ENCODE peak calls at places on chromosome 4, in six cellular contexts. O is KG1; G is GM04503; R is HT1080; P is GM18507; Y is stimulated activated naive CD8-positive, alpha-beta T cell treated with anti-CD3 and anti-CD28 coated beads, Interleukin-15, Interleukin-2, amounts not matched to agents 100 U/mL and 50 U/mL, for 24 hours. N is an unnamed sample.

GRCh38 chr4:21697583-21697982 is 251.0 kb downstream of the KCNIP4 start:
- DNase-seq in R (peak), Y (no peak), P (no peak), O (no peak), G (no peak), N (no peak)

GRCh38 chr4:79472693-79473552 is 64.9 kb upstream of the GK2 start:
- DNase-seq in P (no peak), O (no peak), R (no peak), G (no peak), Y (no peak), N (no peak)

GRCh38 chr4:136650541-136651277 is 881.6 kb downstream of the PCDH18 start:
- DNase-seq in P (no peak), G (no peak), R (peak), O (no peak), Y (no peak), N (no peak)

GRCh38 chr4:140106277-140106842 is 47.6 kb downstream of the MAML3 start:
- DNase-seq in Y (no peak), R (no peak), O (no peak), P (no peak), G (no peak), N (no peak)

GRCh38 chr4:173763374-173763773 is 233.3 kb upstream of the HAND2 start:
- DNase-seq in G (no peak), O (no peak), P (no peak), R (peak), Y (no peak), N (no peak)

GRCh38 chr4:38499101-38499500 is 164.9 kb upstream of the KLF3 start:
- DNase-seq in O (no peak), R (no peak), G (no peak), P (no peak), Y (no peak), N (no peak)

GRCh38 chr4:52869656-52870055 is 7.5 kb downstream of the RASL11B start:
- DNase-seq in Y (no peak), P (no peak), O (no peak), R (no peak), G (no peak), N (no peak)

GRCh38 chr4:148831945-148832344 is 389.7 kb upstream of the NR3C2 start:
- DNase-seq in G (peak), Y (no peak), P (no peak), O (no peak), R (peak), N (peak)

GRCh38 chr4:167020410-167020809 is 213.9 kb downstream of the SPOCK3 start:
- DNase-seq in O (no peak), R (no peak), G (no peak), P (no peak), Y (no peak), N (no peak)

GRCh38 chr4:172998527-172999469 is 169.8 kb upstream of the GALNT7 start:
- DNase-seq in Y (no peak), O (no peak), G (no peak), P (no peak), R (peak), N (no peak)

GRCh38 chr4:7192252-7193039 is at the start of gene SORCS2:
- DNase-seq in Y (peak), G (no peak), O (no peak), P (peak), R (peak), N (no peak)

GRCh38 chr4:101678180-101678579 is 112.3 kb upstream of the BANK1 start:
- DNase-seq in R (peak), Y (no peak), G (no peak), P (no peak), O (no peak), N (peak)

GRCh38 chr4:184147858-184148799 is 69.5 kb downstream of the ENPP6 start:
- DNase-seq in G (no peak), O (no peak), R (no peak), Y (no peak), P (no peak), N (no peak)

GRCh38 chr4:138405439-138405838 is 163.3 kb upstream of the SLC7A11 start:
- DNase-seq in G (no peak), R (peak), Y (no peak), P (no peak), O (no peak), N (no peak)

GRCh38 chr4:121358473-121358872 is 22.3 kb downstream of the QRFPR start:
- DNase-seq in G (peak), P (no peak), Y (no peak), O (no peak), R (peak), N (peak)

GRCh38 chr4:6134612-6135220 is 65.6 kb downstream of the JAKMIP1 start:
- DNase-seq in P (peak), R (peak), G (no peak), O (no peak), Y (peak), N (no peak)

GRCh38 chr4:140947507-140947906 is 185.8 kb downstream of the RNF150 start:
- DNase-seq in R (peak), O (no peak), Y (no peak), P (no peak), G (no peak), N (no peak)

N was measured in GM04504.